ENCODE peak calls at places on chromosomes 3 and 15, in eight cellular contexts. B is EL, U is NCI-H774, V is activated B cell treated with CpG ODN at 0.5 μM for 24 hours, J is ACHN, G is left lung, P is brain microvascular endothelial cell, R is fibroblast of lung. Z is an unnamed sample.

GRCh38 chr3:49416867-49417266 is 4.6 kb downstream of the TCTA start:
- DNase-seq in B (no peak), U (no peak), V (no peak), J (no peak), G (peak; percentile 1), P (no peak), R (no peak), Z (no peak)

GRCh38 chr3:124664804-124665203 is 65.4 kb upstream of the UMPS start:
- DNase-seq in B (no peak), U (no peak), V (no peak), J (peak; percentile 74), G (no peak), P (no peak), R (no peak), Z (no peak)

GRCh38 chr15:57969355-57969754 is 96.2 kb downstream of the ALDH1A2 start:
- DNase-seq in B (peak; percentile 21), U (no peak), V (no peak), J (no peak), G (no peak), P (peak; percentile 38), R (peak; percentile 47), Z (no peak)

GRCh38 chr3:193546129-193546528 is 8.6 kb downstream of the ATP13A4 start:
- DNase-seq in B (no peak), U (no peak), V (no peak), J (no peak), G (no peak), P (no peak), R (no peak), Z (no peak)

GRCh38 chr3:119235151-119235550 is 5.5 kb downstream of the B4GALT4 start:
- DNase-seq in B (peak; percentile 86), U (no peak), V (no peak), J (no peak), G (no peak), P (peak; percentile 48), R (no peak), Z (peak; percentile 77)

GRCh38 chr3:192883512-192883911 is 34.1 kb downstream of the MB21D2 start:
- DNase-seq in B (peak; percentile 56), U (no peak), V (no peak), J (no peak), G (no peak), P (no peak), R (no peak), Z (no peak)

GRCh38 chr3:138472141-138472825 is 37.9 kb downstream of the ESYT3 start:
- DNase-seq in B (no peak), U (no peak), V (no peak), J (no peak), G (no peak), P (no peak), R (no peak), Z (no peak)

GRCh38 chr15:70029297-70029701 is 68.4 kb downstream of the TLE3 start:
- DNase-seq in B (no peak), U (no peak), V (no peak), J (no peak), G (no peak), P (no peak), R (no peak), Z (no peak)

GRCh38 chr3:196969001-196969659 is 497 bp upstream of the PIGZ start:
- DNase-seq in B (peak; percentile 51), U (peak; percentile 27), V (no peak), J (peak; percentile 32), G (peak; percentile 92), P (no peak), R (no peak), Z (peak; percentile 27)

GRCh38 chr3:190076601-190077444 is 43.9 kb downstream of the P3H2 start:
- DNase-seq in B (peak; percentile 98), U (no peak), V (no peak), J (peak; percentile 96), G (no peak), P (peak; percentile 99), R (peak; percentile 95), Z (peak; percentile 95)

GRCh38 chr3:38458796-38459498 is 5.3 kb downstream of the ACVR2B start:
- DNase-seq in B (peak; percentile 32), U (no peak), V (no peak), J (no peak), G (peak; percentile 86), P (no peak), R (peak; percentile 40), Z (peak; percentile 77)

GRCh38 chr15:86213888-86214287 is 134.2 kb downstream of the AGBL1 start:
- DNase-seq in B (no peak), U (no peak), V (no peak), J (no peak), G (no peak), P (no peak), R (no peak), Z (no peak)

GRCh38 chr3:185789891-185790830 is 34.7 kb downstream of the IGF2BP2 start:
- DNase-seq in B (no peak), U (no peak), V (no peak), J (no peak), G (no peak), P (no peak), R (no peak), Z (no peak)

GRCh38 chr3:193660698-193661400 is 67.8 kb downstream of the OPA1 start:
- DNase-seq in B (no peak), U (no peak), V (no peak), J (no peak), G (no peak), P (no peak), R (no peak), Z (no peak)

GRCh38 chr3:129936757-129937156 is 37.8 kb upstream of the TRH start:
- DNase-seq in B (peak; percentile 64), U (peak; percentile 60), V (no peak), J (peak; percentile 14), G (no peak), P (peak; percentile 35), R (peak; percentile 50), Z (peak; percentile 63)

GRCh38 chr15:64191971-64192830 is 29.4 kb upstream of the PPIB start:
- DNase-seq in B (no peak), U (no peak), V (no peak), J (no peak), G (no peak), P (no peak), R (no peak), Z (no peak)